ENCODE peak calls at places on chromosomes 6 and 20, in six cellular contexts. C, A, K, T, D and E are unnamed samples.

GRCh38 chr6:51928320-51928719 is 159.1 kb downstream of the PKHD1 start:
- DNase-seq in A (no peak), D (no peak), K (no peak), T (no peak), C (no peak), E (no peak)

GRCh38 chr6:82057846-82058554 is 189.5 kb downstream of the IBTK start:
- DNase-seq in C (no peak), D (peak), K (no peak), T (no peak), A (no peak), E (no peak)

GRCh38 chr6:105593805-105594231 is 190.9 kb upstream of the PREP start:
- DNase-seq in C (no peak), T (no peak), D (no peak), A (no peak), K (no peak), E (no peak)

GRCh38 chr20:41540916-41541315 is 77.3 kb downstream of the CHD6 start:
- DNase-seq in A (no peak), K (no peak), C (no peak), D (no peak), T (no peak), E (no peak)

GRCh38 chr6:21986703-21987102 is 310.1 kb downstream of the PRL start:
- DNase-seq in C (no peak), A (no peak), T (no peak), D (no peak), K (no peak), E (no peak)

GRCh38 chr6:141451508-141452353 is 681.0 kb upstream of the GJE1 start:
- DNase-seq in A (no peak), D (peak), C (peak), K (no peak), T (no peak), E (no peak)

GRCh38 chr6:106182455-106182854 is 96.3 kb downstream of the PRDM1 start:
- DNase-seq in C (no peak), D (no peak), K (no peak), A (no peak), T (no peak), E (no peak)

GRCh38 chr6:130500693-130501092 is 134.9 kb downstream of the TMEM200A start:
- DNase-seq in K (no peak), T (no peak), D (peak), C (no peak), A (no peak), E (no peak)

GRCh38 chr6:13248053-13248452 is 80.3 kb downstream of the TBC1D7 start:
- DNase-seq in C (no peak), D (peak), A (peak), T (no peak), K (no peak), E (no peak)

GRCh38 chr6:7073810-7074525 is 33.8 kb upstream of the RREB1 start:
- DNase-seq in A (no peak), C (no peak), D (no peak), K (no peak), T (peak), E (no peak)

GRCh38 chr6:146990821-146991798 is 213.1 kb upstream of the STXBP5 start:
- DNase-seq in T (no peak), K (no peak), D (no peak), C (peak), A (no peak), E (no peak)

GRCh38 chr6:119077643-119078448 is 618 bp downstream of the FAM184A start:
- DNase-seq in T (peak), D (no peak), A (peak), K (peak), C (peak), E (peak)

GRCh38 chr20:37567671-37568588 is 40.3 kb upstream of the BLCAP start:
- DNase-seq in D (no peak), A (no peak), K (no peak), T (no peak), C (no peak), E (no peak)

GRCh38 chr6:170449231-170449630 is 103.9 kb downstream of the PSMB1 start:
- DNase-seq in C (no peak), K (no peak), D (no peak), A (no peak), T (no peak), E (no peak)

GRCh38 chr6:118260833-118261232 is 287.3 kb upstream of the PLN start:
- DNase-seq in K (no peak), C (no peak), T (no peak), D (no peak), A (no peak), E (no peak)

GRCh38 chr20:51034461-51034860 is 11.6 kb upstream of the KCNG1 start:
- DNase-seq in A (no peak), C (no peak), K (no peak), T (no peak), D (no peak), E (no peak)

GRCh38 chr6:96116674-96117073 is 100.9 kb downstream of the FUT9 start:
- DNase-seq in K (no peak), A (no peak), T (no peak), C (no peak), D (no peak), E (no peak)

GRCh38 chr6:149840345-149841075 is 23.6 kb downstream of the LRP11 start:
- DNase-seq in A (peak), C (peak), D (peak), K (peak), T (no peak), E (no peak)

GRCh38 chr6:149212892-149213786 is 104.4 kb upstream of the TAB2 start:
- DNase-seq in C (no peak), K (no peak), A (no peak), D (no peak), T (no peak), E (no peak)